ENCODE peak calls at places on chromosomes 4 and X, in six cellular contexts. X is B cell, D is fibroblast of mammary gland, T is ovary, Y is vagina, L is mammary epithelial cell. O is an unnamed sample.

GRCh38 chr4:128876194-128876593 is 66.7 kb downstream of the JADE1 start:
- DNase-seq in X (no peak), L (no peak), T (no peak), Y (no peak), D (no peak), O (no peak)

GRCh38 chrX:1466232-1466661 is 13.5 kb upstream of the ASMTL start:
- DNase-seq in T (no peak), D (no peak), Y (peak; percentile 52), L (no peak), X (peak; percentile 35), O (no peak)

GRCh38 chr4:4519296-4519898 is 22.5 kb downstream of the STX18 start:
- DNase-seq in D (peak; percentile 50), X (no peak), L (peak; percentile 1), Y (no peak), T (no peak), O (peak; percentile 48)

GRCh38 chr4:119510750-119511149 is 117.9 kb downstream of the PDE5A start:
- DNase-seq in T (no peak), D (no peak), Y (no peak), L (no peak), X (no peak), O (no peak)

GRCh38 chr4:8882239-8882638 is 10.6 kb upstream of the HMX1 start:
- DNase-seq in Y (no peak), L (no peak), T (no peak), X (no peak), D (no peak), O (no peak)

GRCh38 chr4:94621491-94622080 is 136.2 kb upstream of the BMPR1B start:
- DNase-seq in T (no peak), L (peak; percentile 9), D (peak; percentile 64), X (peak; percentile 14), Y (no peak), O (peak; percentile 50)

GRCh38 chr4:4651811-4652609 is 110.2 kb upstream of the STX18 start:
- DNase-seq in L (no peak), D (no peak), Y (no peak), X (no peak), T (no peak), O (no peak)

GRCh38 chr4:119728692-119729593 is 100.3 kb upstream of the PDE5A start:
- DNase-seq in Y (no peak), T (no peak), D (no peak), X (no peak), L (peak; percentile 32), O (peak; percentile 12)

GRCh38 chr4:81109356-81109755 is 78.8 kb downstream of the BMP3 start:
- DNase-seq in X (no peak), Y (no peak), D (no peak), L (no peak), T (no peak), O (no peak)

GRCh38 chrX:130636277-130636676 is 234.5 kb downstream of the RBMX2 start:
- DNase-seq in Y (no peak), L (no peak), X (no peak), T (no peak), D (no peak), O (no peak)

GRCh38 chr4:3674479-3674851 is 91.7 kb upstream of the ADRA2C start:
- DNase-seq in D (no peak), T (no peak), X (no peak), Y (no peak), L (no peak), O (no peak)

GRCh38 chr4:174089711-174090110 is 193.8 kb downstream of the FBXO8 start:
- DNase-seq in T (no peak), Y (no peak), X (no peak), D (no peak), L (no peak), O (no peak)

GRCh38 chr4:37885496-37885895 is 5.4 kb upstream of the TBC1D1 start:
- DNase-seq in Y (no peak), L (no peak), X (no peak), D (no peak), T (no peak), O (no peak)

GRCh38 chr4:11732155-11732554 is 303.5 kb upstream of the HS3ST1 start:
- DNase-seq in X (no peak), T (no peak), L (no peak), D (no peak), Y (no peak), O (peak; percentile 39)

GRCh38 chr4:138445098-138445497 is 202.9 kb upstream of the SLC7A11 start:
- DNase-seq in X (no peak), T (no peak), Y (no peak), L (no peak), D (peak; percentile 72), O (no peak)

GRCh38 chrX:14872355-14872754 is 514 bp downstream of the FANCB start:
- DNase-seq in D (no peak), Y (no peak), T (no peak), X (no peak), L (no peak), O (no peak)

GRCh38 chr4:5678977-5679376 is 29.4 kb downstream of the EVC2 start:
- DNase-seq in Y (no peak), D (no peak), L (peak; percentile 14), X (no peak), T (no peak), O (peak; percentile 8)

GRCh38 chrX:40107291-40108083 is 9.7 kb upstream of the BCOR start:
- DNase-seq in D (no peak), T (peak; percentile 53), Y (no peak), L (no peak), X (peak; percentile 59), O (no peak)

GRCh38 chrX:19046343-19047215 is 62.7 kb upstream of the PHKA2 start:
- DNase-seq in T (no peak), D (peak; percentile 68), X (no peak), L (peak; percentile 38), Y (no peak), O (peak; percentile 63)

GRCh38 chr4:120724656-120725055 is 197.9 kb downstream of the PRDM5 start:
- DNase-seq in X (no peak), D (no peak), T (no peak), L (no peak), Y (no peak), O (no peak)

GRCh38 chr4:189202182-189202868 is 738.3 kb upstream of the FRG1 start:
- DNase-seq in Y (no peak), T (peak; percentile 65), D (peak; percentile 84), X (peak; percentile 16), L (peak; percentile 59), O (peak; percentile 77)

GRCh38 chr4:108193891-108194672 is 25.4 kb upstream of the LEF1 start:
- DNase-seq in D (peak; percentile 11), X (no peak), L (no peak), Y (no peak), T (no peak), O (peak; percentile 13)

GRCh38 chr4:20395160-20395773 is 143.6 kb downstream of the SLIT2 start:
- DNase-seq in Y (no peak), X (no peak), D (peak; percentile 44), L (peak; percentile 26), T (no peak), O (peak; percentile 68)

GRCh38 chr4:54228064-54228527 is 997 bp upstream of the PDGFRA start:
- DNase-seq in D (peak; percentile 84), T (peak; percentile 92), Y (peak; percentile 91), L (peak; percentile 65), X (peak; percentile 58), O (peak; percentile 71)

GRCh38 chr4:137705171-137705783 is 173.0 kb upstream of the PCDH18 start:
- DNase-seq in D (peak; percentile 95), T (no peak), X (no peak), L (no peak), Y (no peak), O (peak; percentile 27)

GRCh38 chr4:151530783-151531182 is 121.8 kb downstream of the FHIP1A start:
- DNase-seq in Y (no peak), T (no peak), L (no peak), X (no peak), D (no peak), O (peak; percentile 37)

GRCh38 chr4:33975996-33976395 is 2268.3 kb downstream of the ARAP2 start:
- DNase-seq in X (no peak), L (no peak), T (no peak), Y (no peak), D (peak; percentile 29), O (peak; percentile 3)

GRCh38 chrX:42804524-42804923 is 26.6 kb upstream of the PPP1R2C start:
- DNase-seq in D (no peak), X (no peak), T (no peak), Y (no peak), L (no peak), O (no peak)

GRCh38 chrX:70525733-70526132 is 81.1 kb downstream of the DLG3 start:
- DNase-seq in D (no peak), L (no peak), T (no peak), X (no peak), Y (no peak), O (no peak)

GRCh38 chr4:1899149-1900086 is 28.2 kb downstream of the NSD2 start:
- DNase-seq in X (peak; percentile 81), Y (no peak), L (peak; percentile 60), D (peak; percentile 82), T (peak; percentile 65), O (peak; percentile 80)

GRCh38 chr4:190020790-190021717 is 6.0 kb downstream of the FRG2 start:
- DNase-seq in D (peak; percentile 23), T (peak; percentile 29), L (peak; percentile 58), Y (peak; percentile 65), X (peak; percentile 47), O (peak; percentile 7)

GRCh38 chr4:182492456-182492855 is 249.3 kb downstream of the TENM3 start:
- DNase-seq in X (no peak), Y (no peak), T (no peak), D (peak; percentile 72), L (peak; percentile 12), O (peak; percentile 9)

GRCh38 chr4:30256105-30256828 is 463.9 kb upstream of the PCDH7 start:
- DNase-seq in Y (no peak), T (no peak), D (no peak), X (no peak), L (no peak), O (peak; percentile 75)

GRCh38 chrX:69615323-69615722 is 590 bp upstream of the EDA start:
- DNase-seq in D (no peak), T (peak; percentile 12), L (no peak), Y (no peak), X (no peak), O (no peak)

GRCh38 chr4:185470503-185471195 is 884 bp downstream of the CCDC110 start:
- DNase-seq in X (peak; percentile 26), Y (peak; percentile 92), D (peak; percentile 13), L (peak; percentile 38), T (peak; percentile 81), O (no peak)

GRCh38 chr4:125736057-125736456 is 421.3 kb downstream of the FAT4 start:
- DNase-seq in T (no peak), L (no peak), X (no peak), Y (no peak), D (peak; percentile 59), O (peak; percentile 36)
- TF ChIP-seq CTCF in T (no peak), L (no peak), X (no peak), Y (no peak), D (peak; percentile 39), O (no peak)

GRCh38 chr4:130336585-130337217 is 1240.7 kb downstream of the C4orf33 start:
- DNase-seq in D (peak; percentile 37), T (no peak), L (no peak), Y (no peak), X (no peak), O (peak; percentile 58)
- TF ChIP-seq CTCF in D (peak; percentile 47), T (no peak), L (peak; percentile 54), Y (no peak), X (peak; percentile 59), O (peak; percentile 34)

GRCh38 chr4:610411-611261 is 14.7 kb upstream of the PDE6B start:
- DNase-seq in D (peak; percentile 76), X (no peak), T (no peak), L (peak; percentile 87), Y (peak; percentile 70), O (peak; percentile 96)
- TF ChIP-seq CTCF in D (no peak), X (no peak), T (no peak), L (peak; percentile 30), Y (no peak), O (no peak)

GRCh38 chr4:101345596-101346311 is 1.6 kb downstream of the PPP3CA start:
- DNase-seq in X (peak; percentile 83), T (peak; percentile 80), D (peak; percentile 43), Y (no peak), L (peak; percentile 48), O (peak; percentile 52)
- TF ChIP-seq CTCF in X (no peak), T (no peak), D (peak; percentile 1), Y (no peak), L (peak; percentile 19), O (no peak)

O was measured in MCF 10A.